ENCODE peak calls at places on chromosomes 3 and 15, in ten cellular contexts. One of them, this sample, is unnamed.

GRCh38 chr3:40714771-40715170 is 190.0 kb downstream of the ZNF621 start:
- DNase-seq in adrenal gland: no peak
- DNase-seq in left lung: no peak
- DNase-seq in body of pancreas: no peak
- DNase-seq in spleen: no peak
- DNase-seq in stomach: no peak
- DNase-seq in heart right ventricle: no peak
- DNase-seq in CD8-positive, alpha-beta T cell: no peak
- DNase-seq in brain microvascular endothelial cell: no peak
- DNase-seq in OCI-LY7: peak
- DNase-seq in this sample: no peak

GRCh38 chr15:77395013-77395774 is 24.7 kb downstream of the PEAK1 start:
- DNase-seq in adrenal gland: no peak
- DNase-seq in left lung: no peak
- DNase-seq in body of pancreas: no peak
- DNase-seq in spleen: no peak
- DNase-seq in stomach: no peak
- DNase-seq in heart right ventricle: no peak
- DNase-seq in CD8-positive, alpha-beta T cell: no peak
- DNase-seq in brain microvascular endothelial cell: no peak
- DNase-seq in OCI-LY7: no peak
- DNase-seq in this sample: no peak

GRCh38 chr3:55330756-55331155 is 156.3 kb downstream of the WNT5A start:
- DNase-seq in adrenal gland: no peak
- DNase-seq in left lung: no peak
- DNase-seq in body of pancreas: no peak
- DNase-seq in spleen: no peak
- DNase-seq in stomach: no peak
- DNase-seq in heart right ventricle: no peak
- DNase-seq in CD8-positive, alpha-beta T cell: no peak
- DNase-seq in brain microvascular endothelial cell: peak
- DNase-seq in OCI-LY7: no peak
- DNase-seq in this sample: no peak

GRCh38 chr15:32856753-32857152 is 138.9 kb downstream of the GREM1 start:
- DNase-seq in adrenal gland: no peak
- DNase-seq in left lung: no peak
- DNase-seq in body of pancreas: no peak
- DNase-seq in spleen: no peak
- DNase-seq in stomach: no peak
- DNase-seq in heart right ventricle: no peak
- DNase-seq in CD8-positive, alpha-beta T cell: no peak
- DNase-seq in brain microvascular endothelial cell: peak
- DNase-seq in OCI-LY7: no peak
- DNase-seq in this sample: no peak

GRCh38 chr3:193134895-193135294 is 106.1 kb upstream of the PLAAT1 start:
- DNase-seq in adrenal gland: peak
- DNase-seq in left lung: no peak
- DNase-seq in body of pancreas: peak
- DNase-seq in spleen: no peak
- DNase-seq in stomach: no peak
- DNase-seq in heart right ventricle: no peak
- DNase-seq in CD8-positive, alpha-beta T cell: no peak
- DNase-seq in brain microvascular endothelial cell: peak
- DNase-seq in OCI-LY7: no peak
- DNase-seq in this sample: no peak

GRCh38 chr3:130649061-130649654 is 97.5 kb downstream of the PIK3R4 start:
- DNase-seq in adrenal gland: no peak
- DNase-seq in left lung: no peak
- DNase-seq in body of pancreas: no peak
- DNase-seq in spleen: no peak
- DNase-seq in stomach: no peak
- DNase-seq in heart right ventricle: no peak
- DNase-seq in CD8-positive, alpha-beta T cell: no peak
- DNase-seq in brain microvascular endothelial cell: no peak
- DNase-seq in OCI-LY7: no peak
- DNase-seq in this sample: no peak

GRCh38 chr3:134486577-134487041 is 752 bp downstream of the CEP63 start:
- DNase-seq in adrenal gland: no peak
- DNase-seq in left lung: no peak
- DNase-seq in body of pancreas: no peak
- DNase-seq in spleen: no peak
- DNase-seq in stomach: no peak
- DNase-seq in heart right ventricle: no peak
- DNase-seq in CD8-positive, alpha-beta T cell: peak
- DNase-seq in brain microvascular endothelial cell: no peak
- DNase-seq in OCI-LY7: peak
- DNase-seq in this sample: no peak

GRCh38 chr3:54999159-54999558 is 71.3 kb upstream of the LRTM1 start:
- DNase-seq in adrenal gland: no peak
- DNase-seq in left lung: no peak
- DNase-seq in body of pancreas: no peak
- DNase-seq in spleen: no peak
- DNase-seq in stomach: no peak
- DNase-seq in heart right ventricle: no peak
- DNase-seq in CD8-positive, alpha-beta T cell: no peak
- DNase-seq in brain microvascular endothelial cell: peak
- DNase-seq in OCI-LY7: peak
- DNase-seq in this sample: no peak

GRCh38 chr3:190848891-190849290 is 13.6 kb downstream of the GMNC start:
- DNase-seq in adrenal gland: no peak
- DNase-seq in left lung: no peak
- DNase-seq in body of pancreas: no peak
- DNase-seq in spleen: no peak
- DNase-seq in stomach: no peak
- DNase-seq in heart right ventricle: no peak
- DNase-seq in CD8-positive, alpha-beta T cell: no peak
- DNase-seq in brain microvascular endothelial cell: no peak
- DNase-seq in OCI-LY7: no peak
- DNase-seq in this sample: no peak

GRCh38 chr3:141878326-141878725 is 1.9 kb downstream of the ATP1B3 start:
- DNase-seq in adrenal gland: no peak
- DNase-seq in left lung: no peak
- DNase-seq in body of pancreas: no peak
- DNase-seq in spleen: no peak
- DNase-seq in stomach: no peak
- DNase-seq in heart right ventricle: no peak
- DNase-seq in CD8-positive, alpha-beta T cell: no peak
- DNase-seq in brain microvascular endothelial cell: no peak
- DNase-seq in OCI-LY7: peak
- DNase-seq in this sample: no peak

GRCh38 chr3:135756016-135756695 is 209.4 kb upstream of the PPP2R3A start:
- DNase-seq in adrenal gland: no peak
- DNase-seq in left lung: no peak
- DNase-seq in body of pancreas: no peak
- DNase-seq in spleen: no peak
- DNase-seq in stomach: no peak
- DNase-seq in heart right ventricle: no peak
- DNase-seq in CD8-positive, alpha-beta T cell: no peak
- DNase-seq in brain microvascular endothelial cell: no peak
- DNase-seq in OCI-LY7: no peak
- DNase-seq in this sample: no peak

DNA sequence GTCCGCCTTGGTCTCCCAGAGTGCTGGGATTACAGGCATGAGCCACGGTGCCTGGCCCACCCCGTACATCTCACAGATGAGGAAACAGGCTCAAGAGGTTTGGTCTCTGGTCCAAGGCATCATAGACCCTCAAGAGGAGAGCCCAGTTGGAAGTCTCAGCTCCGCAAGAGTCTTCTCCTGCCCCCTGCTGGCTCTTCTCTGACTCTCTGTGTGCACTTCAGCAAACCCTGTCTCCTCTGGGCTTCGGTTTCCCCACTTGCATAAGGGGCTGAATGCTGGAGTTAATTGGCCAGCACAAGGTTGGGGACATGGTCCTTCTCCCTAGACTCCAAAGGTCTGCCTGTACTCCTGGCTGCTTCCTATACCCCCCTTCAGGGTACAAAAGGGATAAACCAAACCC is 3.9 kb downstream of the MST1R start:
- DNase-seq in adrenal gland: no peak
- DNase-seq in left lung: no peak
- DNase-seq in body of pancreas: no peak
- DNase-seq in spleen: no peak
- DNase-seq in stomach: no peak
- DNase-seq in heart right ventricle: no peak
- DNase-seq in CD8-positive, alpha-beta T cell: no peak
- DNase-seq in brain microvascular endothelial cell: no peak
- DNase-seq in OCI-LY7: peak
- DNase-seq in this sample: no peak
- TF ChIP-seq CTCF in adrenal gland: no peak
- TF ChIP-seq CTCF in left lung: no peak
- TF ChIP-seq CTCF in body of pancreas: no peak
- TF ChIP-seq CTCF in spleen: no peak
- TF ChIP-seq CTCF in stomach: peak
- TF ChIP-seq CTCF in heart right ventricle: peak
- TF ChIP-seq CTCF in CD8-positive, alpha-beta T cell: no peak
- TF ChIP-seq CTCF in brain microvascular endothelial cell: peak
- TF ChIP-seq CTCF in OCI-LY7: peak
- TF ChIP-seq CTCF in this sample: no peak

GRCh38 chr3:62373714-62374333 is 474 bp upstream of the FEZF2 start:
- DNase-seq in adrenal gland: no peak
- DNase-seq in left lung: no peak
- DNase-seq in body of pancreas: no peak
- DNase-seq in spleen: no peak
- DNase-seq in stomach: no peak
- DNase-seq in heart right ventricle: no peak
- DNase-seq in CD8-positive, alpha-beta T cell: no peak
- DNase-seq in brain microvascular endothelial cell: no peak
- DNase-seq in OCI-LY7: no peak
- DNase-seq in this sample: no peak
- H3K4me3 ChIP-seq in adrenal gland: no peak
- H3K4me3 ChIP-seq in left lung: no peak
- H3K4me3 ChIP-seq in body of pancreas: no peak
- H3K4me3 ChIP-seq in spleen: no peak
- H3K4me3 ChIP-seq in stomach: peak
- H3K4me3 ChIP-seq in heart right ventricle: peak
- H3K4me3 ChIP-seq in CD8-positive, alpha-beta T cell: no peak
- H3K4me3 ChIP-seq in brain microvascular endothelial cell: peak
- H3K4me3 ChIP-seq in OCI-LY7: no peak
- H3K4me3 ChIP-seq in this sample: peak

DNA sequence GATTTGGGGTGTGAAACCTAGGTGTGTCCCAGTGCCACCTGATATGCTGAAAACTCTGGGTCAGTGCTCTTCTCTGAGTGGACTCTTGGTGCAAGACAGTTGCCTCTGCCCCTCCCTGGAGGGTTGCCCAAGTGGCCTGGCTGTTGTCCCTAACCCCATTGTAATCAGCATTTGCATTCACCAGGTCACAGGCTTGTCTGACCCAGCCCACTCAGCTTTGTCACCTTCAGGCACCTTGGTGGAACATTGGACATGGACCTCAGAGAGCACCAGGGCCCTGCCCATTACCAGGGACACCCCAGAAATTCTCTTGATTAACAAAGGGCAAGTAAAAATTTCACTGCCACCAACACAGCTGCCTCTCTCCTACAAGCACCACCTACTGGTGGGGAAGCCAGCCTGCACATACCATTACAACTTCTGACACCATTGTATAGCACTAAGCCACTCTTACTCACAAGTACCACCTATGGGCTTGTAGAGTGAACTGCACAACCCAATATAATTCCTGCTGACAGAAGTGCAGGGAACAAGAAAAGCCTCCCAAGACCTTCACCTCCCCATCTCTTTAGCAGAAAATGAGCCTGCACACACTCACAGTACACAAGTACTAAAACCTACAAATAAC is 324.6 kb downstream of the EPHA6 start:
- DNase-seq in adrenal gland: no peak
- DNase-seq in left lung: no peak
- DNase-seq in body of pancreas: no peak
- DNase-seq in spleen: no peak
- DNase-seq in stomach: no peak
- DNase-seq in heart right ventricle: no peak
- DNase-seq in CD8-positive, alpha-beta T cell: no peak
- DNase-seq in brain microvascular endothelial cell: no peak
- DNase-seq in OCI-LY7: peak
- DNase-seq in this sample: no peak
- TF ChIP-seq CTCF in adrenal gland: no peak
- TF ChIP-seq CTCF in left lung: no peak
- TF ChIP-seq CTCF in body of pancreas: no peak
- TF ChIP-seq CTCF in spleen: no peak
- TF ChIP-seq CTCF in stomach: no peak
- TF ChIP-seq CTCF in heart right ventricle: no peak
- TF ChIP-seq CTCF in CD8-positive, alpha-beta T cell: no peak
- TF ChIP-seq CTCF in brain microvascular endothelial cell: no peak
- TF ChIP-seq CTCF in OCI-LY7: peak
- TF ChIP-seq CTCF in this sample: no peak

DNA sequence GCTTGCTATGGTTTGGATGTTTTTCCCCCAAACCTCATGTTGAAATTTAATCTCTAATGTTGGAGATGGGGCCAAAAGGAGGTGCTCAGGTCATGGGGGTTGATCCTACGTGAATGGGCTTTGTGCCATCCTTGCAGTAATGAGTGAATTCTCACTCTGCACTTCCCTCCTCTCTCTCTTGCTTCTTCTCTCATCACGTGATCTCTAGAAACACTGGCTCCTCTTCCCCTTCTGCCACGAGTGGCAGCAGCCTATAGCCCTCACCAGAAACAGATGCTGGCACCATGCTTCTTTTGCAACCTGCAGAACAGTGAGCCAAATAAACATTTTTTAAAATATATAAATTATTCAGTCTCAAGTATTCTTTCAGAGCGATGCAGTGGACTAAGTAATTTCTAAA is 13.3 kb upstream of the PLSCR1 start:
- DNase-seq in adrenal gland: no peak
- DNase-seq in left lung: no peak
- DNase-seq in body of pancreas: peak
- DNase-seq in spleen: no peak
- DNase-seq in stomach: no peak
- DNase-seq in heart right ventricle: no peak
- DNase-seq in CD8-positive, alpha-beta T cell: no peak
- DNase-seq in brain microvascular endothelial cell: no peak
- DNase-seq in OCI-LY7: no peak
- DNase-seq in this sample: no peak
- H3K4me3 ChIP-seq in adrenal gland: no peak
- H3K4me3 ChIP-seq in left lung: no peak
- H3K4me3 ChIP-seq in body of pancreas: no peak
- H3K4me3 ChIP-seq in spleen: no peak
- H3K4me3 ChIP-seq in stomach: no peak
- H3K4me3 ChIP-seq in heart right ventricle: no peak
- H3K4me3 ChIP-seq in CD8-positive, alpha-beta T cell: no peak
- H3K4me3 ChIP-seq in brain microvascular endothelial cell: no peak
- H3K4me3 ChIP-seq in OCI-LY7: no peak
- H3K4me3 ChIP-seq in this sample: no peak

DNA sequence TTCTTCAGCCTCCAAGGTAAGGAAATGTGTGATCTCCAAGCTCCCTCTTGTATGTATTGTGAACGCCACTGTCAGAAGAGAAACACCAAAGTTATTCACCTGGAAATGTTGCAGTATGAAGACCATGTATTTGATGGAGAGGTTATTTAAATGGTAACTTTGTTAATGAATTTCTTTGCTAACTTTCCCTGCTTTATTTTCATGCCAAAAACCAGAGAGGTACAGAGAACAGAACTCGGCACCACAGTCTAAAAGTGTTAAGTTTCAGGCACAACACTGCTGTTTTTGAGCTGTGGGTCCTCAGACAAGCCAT is 73.1 kb upstream of the TNFSF10 start:
- DNase-seq in adrenal gland: no peak
- DNase-seq in left lung: no peak
- DNase-seq in body of pancreas: no peak
- DNase-seq in spleen: no peak
- DNase-seq in stomach: no peak
- DNase-seq in heart right ventricle: no peak
- DNase-seq in CD8-positive, alpha-beta T cell: no peak
- DNase-seq in brain microvascular endothelial cell: no peak
- DNase-seq in OCI-LY7: no peak
- DNase-seq in this sample: no peak
- TF ChIP-seq CTCF in adrenal gland: no peak
- TF ChIP-seq CTCF in left lung: no peak
- TF ChIP-seq CTCF in body of pancreas: no peak
- TF ChIP-seq CTCF in spleen: peak
- TF ChIP-seq CTCF in stomach: no peak
- TF ChIP-seq CTCF in heart right ventricle: no peak
- TF ChIP-seq CTCF in CD8-positive, alpha-beta T cell: peak
- TF ChIP-seq CTCF in brain microvascular endothelial cell: no peak
- TF ChIP-seq CTCF in OCI-LY7: peak
- TF ChIP-seq CTCF in this sample: no peak

GRCh38 chr3:4583441-4583840 is 90.3 kb downstream of the ITPR1 start:
- DNase-seq in adrenal gland: peak
- DNase-seq in left lung: no peak
- DNase-seq in body of pancreas: no peak
- DNase-seq in spleen: no peak
- DNase-seq in stomach: no peak
- DNase-seq in heart right ventricle: no peak
- DNase-seq in CD8-positive, alpha-beta T cell: no peak
- DNase-seq in brain microvascular endothelial cell: no peak
- DNase-seq in OCI-LY7: no peak
- DNase-seq in this sample: peak
- H3K4me3 ChIP-seq in adrenal gland: no peak
- H3K4me3 ChIP-seq in left lung: no peak
- H3K4me3 ChIP-seq in body of pancreas: no peak
- H3K4me3 ChIP-seq in spleen: no peak
- H3K4me3 ChIP-seq in stomach: no peak
- H3K4me3 ChIP-seq in heart right ventricle: no peak
- H3K4me3 ChIP-seq in CD8-positive, alpha-beta T cell: no peak
- H3K4me3 ChIP-seq in brain microvascular endothelial cell: no peak
- H3K4me3 ChIP-seq in OCI-LY7: no peak
- H3K4me3 ChIP-seq in this sample: no peak

This sample was measured in breast epithelium.